ENCODE peak calls at places on chromosome 5, in five cellular contexts. K, W, H, Z and X are unnamed samples.

GRCh38 chr5:179732412-179732917 is at the start of gene MAML1:
- DNase-seq in K (peak), W (peak), H (peak), Z (peak), X (peak)

GRCh38 chr5:109656829-109657228 is 32.9 kb upstream of the MAN2A1 start:
- DNase-seq in K (peak), W (no peak), H (peak), Z (no peak), X (no peak)

GRCh38 chr5:180807654-180808414 is 5.2 kb upstream of the MGAT1 start:
- DNase-seq in K (no peak), W (no peak), H (no peak), Z (no peak), X (no peak)

GRCh38 chr5:67547682-67548081 is 351.1 kb upstream of the CD180 start:
- DNase-seq in K (no peak), W (no peak), H (no peak), Z (no peak), X (no peak)

GRCh38 chr5:63962345-63962744 is at the start of gene HTR1A:
- DNase-seq in K (no peak), W (no peak), H (no peak), Z (no peak), X (no peak)

GRCh38 chr5:1255081-1255561 is 29.9 kb downstream of the SLC6A18 start:
- DNase-seq in K (no peak), W (no peak), H (no peak), Z (no peak), X (no peak)

GRCh38 chr5:175717837-175718236 is 60.0 kb downstream of the HRH2 start:
- DNase-seq in K (no peak), W (no peak), H (no peak), Z (no peak), X (no peak)

GRCh38 chr5:33761139-33761538 is 130.7 kb downstream of the ADAMTS12 start:
- DNase-seq in K (no peak), W (no peak), H (no peak), Z (no peak), X (no peak)

GRCh38 chr5:56325039-56325438 is 91.9 kb upstream of the ANKRD55 start:
- DNase-seq in K (no peak), W (no peak), H (no peak), Z (no peak), X (no peak)

GRCh38 chr5:124061663-124062062 is 549.7 kb downstream of the CSNK1G3 start:
- DNase-seq in K (peak), W (no peak), H (peak), Z (peak), X (no peak)

GRCh38 chr5:86526811-86527348 is 90.9 kb upstream of the COX7C start:
- DNase-seq in K (no peak), W (no peak), H (no peak), Z (no peak), X (no peak)

GRCh38 chr5:74953961-74954720 is 88.0 kb upstream of the FAM169A start:
- DNase-seq in K (no peak), W (no peak), H (no peak), Z (no peak), X (no peak)

GRCh38 chr5:148957591-148958202 is 105.2 kb downstream of the SH3TC2 start:
- DNase-seq in K (no peak), W (no peak), H (peak), Z (peak), X (no peak)

GRCh38 chr5:82538339-82539034 is 260.3 kb upstream of the RPS23 start:
- DNase-seq in K (no peak), W (no peak), H (no peak), Z (no peak), X (no peak)

GRCh38 chr5:57447656-57448055 is 35.0 kb downstream of the ACTBL2 start:
- DNase-seq in K (no peak), W (no peak), H (no peak), Z (no peak), X (no peak)

GRCh38 chr5:62937661-62938558 is 359.3 kb downstream of the LRRC70 start:
- DNase-seq in K (no peak), W (no peak), H (peak), Z (no peak), X (no peak)

GRCh38 chr5:142014911-142015584 is 2.2 kb upstream of the GNPDA1 start:
- DNase-seq in K (no peak), W (peak), H (peak), Z (no peak), X (no peak)

GRCh38 chr5:176790921-176791320 is 19.4 kb upstream of the UNC5A start:
- DNase-seq in K (no peak), W (no peak), H (no peak), Z (no peak), X (no peak)

GRCh38 chr5:93649234-93649900 is 66.3 kb downstream of the NR2F1 start:
- DNase-seq in K (no peak), W (no peak), H (no peak), Z (no peak), X (no peak)

GRCh38 chr5:1336749-1337489 is 8.0 kb downstream of the CLPTM1L start:
- DNase-seq in K (no peak), W (no peak), H (no peak), Z (no peak), X (no peak)

GRCh38 chr5:9529513-9529912 is 16.4 kb downstream of the SEMA5A start:
- DNase-seq in K (no peak), W (no peak), H (no peak), Z (no peak), X (no peak)

GRCh38 chr5:165495829-165496380 is 1990.5 kb downstream of the MAT2B start:
- DNase-seq in K (no peak), W (no peak), H (no peak), Z (no peak), X (no peak)

GRCh38 chr5:141260458-141261237 is 15.5 kb downstream of the PCDHB15 start:
- DNase-seq in K (no peak), W (no peak), H (no peak), Z (no peak), X (no peak)

GRCh38 chr5:34517249-34517648 is 138.9 kb upstream of the RAI14 start:
- DNase-seq in K (no peak), W (no peak), H (no peak), Z (no peak), X (no peak)

GRCh38 chr5:42940853-42941252 is 99.3 kb downstream of the ANXA2R start:
- DNase-seq in K (no peak), W (no peak), H (no peak), Z (no peak), X (no peak)

GRCh38 chr5:132094393-132095076 is 20.9 kb downstream of the CSF2 start:
- DNase-seq in K (no peak), W (peak), H (no peak), Z (no peak), X (no peak)

GRCh38 chr5:79236970-79237734 is 1.2 kb downstream of the JMY start:
- DNase-seq in K (peak), W (peak), H (peak), Z (peak), X (no peak)

GRCh38 chr5:40568548-40568947 is 111.2 kb upstream of the PTGER4 start:
- DNase-seq in K (no peak), W (no peak), H (no peak), Z (no peak), X (no peak)

GRCh38 chr5:150161242-150162141 is 5.1 kb upstream of the CDX1 start:
- DNase-seq in K (peak), W (peak), H (peak), Z (peak), X (peak)

GRCh38 chr5:111945535-111945934 is 188.5 kb upstream of the NREP start:
- DNase-seq in K (no peak), W (no peak), H (no peak), Z (no peak), X (no peak)

GRCh38 chr5:134609232-134609851 is 23.3 kb downstream of the SAR1B start:
- DNase-seq in K (no peak), W (no peak), H (no peak), Z (no peak), X (no peak)

GRCh38 chr5:17340363-17340762 is 122.9 kb downstream of the BASP1 start:
- DNase-seq in K (no peak), W (no peak), H (no peak), Z (no peak), X (no peak)

GRCh38 chr5:96125335-96125891 is 163.8 kb upstream of the ELL2 start:
- DNase-seq in K (no peak), W (no peak), H (no peak), Z (no peak), X (no peak)

GRCh38 chr5:30734118-30734517 is 459.4 kb upstream of the CDH6 start:
- DNase-seq in K (no peak), W (no peak), H (no peak), Z (no peak), X (no peak)

GRCh38 chr5:169945831-169946261 is 34.4 kb downstream of the INSYN2B start:
- DNase-seq in K (peak), W (no peak), H (peak), Z (peak), X (no peak)

GRCh38 chr5:11609570-11610322 is 294.5 kb downstream of the CTNND2 start:
- DNase-seq in K (no peak), W (no peak), H (no peak), Z (no peak), X (no peak)

GRCh38 chr5:142828797-142829535 is 58.8 kb downstream of the ARHGAP26 start:
- DNase-seq in K (no peak), W (no peak), H (no peak), Z (peak), X (no peak)

GRCh38 chr5:125342938-125343401 is 596.5 kb upstream of the ZNF608 start:
- DNase-seq in K (no peak), W (no peak), H (no peak), Z (no peak), X (no peak)

GRCh38 chr5:54063817-54064216 is 246.6 kb downstream of the ARL15 start:
- DNase-seq in K (no peak), W (no peak), H (no peak), Z (no peak), X (no peak)

DNA sequence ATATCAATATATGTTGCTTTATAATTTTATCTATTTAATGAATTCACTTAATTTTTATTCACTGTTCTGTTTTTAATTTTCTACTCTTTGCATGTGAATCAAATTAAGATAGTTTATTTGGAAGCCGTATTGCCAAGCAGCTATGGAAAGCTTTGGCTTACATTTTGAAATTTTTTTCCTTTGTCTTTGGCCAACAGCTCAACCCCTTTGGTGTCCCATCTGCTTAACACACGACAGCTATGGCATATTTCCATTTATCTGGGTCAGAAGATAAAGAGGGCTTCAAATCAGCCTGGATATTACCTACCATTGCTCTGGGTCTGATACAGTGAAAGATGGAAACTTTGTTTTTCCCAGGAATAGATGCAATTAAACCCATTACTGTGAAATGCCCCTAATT is 201.0 kb downstream of the WDR70 start:
- DNase-seq in K (no peak), W (no peak), H (no peak), Z (no peak), X (no peak)
- TF ChIP-seq EP300 in K (no peak), W (no peak), H (no peak), Z (no peak), X (no peak)

GRCh38 chr5:172973931-172974330 is 9.6 kb upstream of the ATP6V0E1 start:
- DNase-seq in K (no peak), W (no peak), H (no peak), Z (no peak), X (no peak)
- H3K27ac ChIP-seq in K (no peak), W (no peak), H (no peak), Z (no peak), X (no peak)

DNA sequence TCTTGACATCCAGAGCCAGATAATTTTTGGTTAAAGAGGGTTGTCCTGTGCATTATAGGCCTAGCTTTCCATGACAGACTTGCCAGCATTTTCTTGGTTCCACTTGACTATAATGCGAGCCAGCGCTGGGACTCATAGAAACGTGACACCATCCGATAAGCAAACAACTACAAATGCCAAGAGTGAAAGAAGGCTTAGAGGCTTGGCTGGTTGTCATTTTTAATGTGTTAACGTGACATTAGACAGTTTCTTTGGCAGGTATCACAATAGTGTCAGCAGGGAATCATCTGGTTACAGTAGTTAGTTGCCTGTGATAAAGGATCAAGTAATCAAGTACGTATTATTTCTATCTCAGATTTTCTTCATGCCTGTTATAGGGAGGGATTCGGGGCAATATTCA is 20.0 kb upstream of the LIFR start:
- DNase-seq in K (no peak), W (no peak), H (no peak), Z (peak), X (no peak)
- TF ChIP-seq EP300 in K (no peak), W (no peak), H (no peak), Z (no peak), X (no peak)

GRCh38 chr5:158699336-158699735 is 400.4 kb downstream of the EBF1 start:
- DNase-seq in K (no peak), W (no peak), H (no peak), Z (no peak), X (no peak)
- H3K27ac ChIP-seq in K (peak), W (peak), H (peak), Z (peak), X (peak)

DNA sequence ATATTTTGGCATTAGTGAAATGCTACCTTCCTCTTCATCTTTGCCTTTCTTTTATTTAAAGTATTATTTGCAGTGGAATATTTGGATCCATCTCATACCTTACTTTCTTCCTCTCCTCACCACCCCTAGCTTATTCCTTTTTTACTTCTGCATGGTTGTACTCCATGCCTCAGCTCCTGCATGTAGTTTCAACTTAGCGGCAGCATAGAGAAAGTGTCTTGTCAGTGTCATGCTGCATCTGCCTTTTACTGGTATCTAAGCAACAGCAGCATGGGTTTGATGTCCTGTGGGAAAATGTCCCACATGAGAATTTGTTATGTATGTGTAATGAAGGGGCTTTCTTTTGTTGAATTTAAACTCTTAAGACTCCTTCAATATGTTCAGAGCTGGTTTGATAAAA is 20.6 kb downstream of the TCERG1 start:
- DNase-seq in K (no peak), W (no peak), H (no peak), Z (no peak), X (no peak)
- TF ChIP-seq EP300 in K (no peak), W (no peak), H (no peak), Z (no peak), X (no peak)

GRCh38 chr5:139446956-139447779 is 7.8 kb upstream of the DNAJC18 start:
- DNase-seq in K (no peak), W (no peak), H (no peak), Z (no peak), X (no peak)

GRCh38 chr5:139443766-139444473 is 4.6 kb upstream of the DNAJC18 start:
- DNase-seq in K (peak), W (no peak), H (no peak), Z (no peak), X (no peak)

GRCh38 chr5:139451176-139451575 is 11.4 kb downstream of the ECSCR start:
- DNase-seq in K (no peak), W (no peak), H (no peak), Z (no peak), X (no peak)

DNA sequence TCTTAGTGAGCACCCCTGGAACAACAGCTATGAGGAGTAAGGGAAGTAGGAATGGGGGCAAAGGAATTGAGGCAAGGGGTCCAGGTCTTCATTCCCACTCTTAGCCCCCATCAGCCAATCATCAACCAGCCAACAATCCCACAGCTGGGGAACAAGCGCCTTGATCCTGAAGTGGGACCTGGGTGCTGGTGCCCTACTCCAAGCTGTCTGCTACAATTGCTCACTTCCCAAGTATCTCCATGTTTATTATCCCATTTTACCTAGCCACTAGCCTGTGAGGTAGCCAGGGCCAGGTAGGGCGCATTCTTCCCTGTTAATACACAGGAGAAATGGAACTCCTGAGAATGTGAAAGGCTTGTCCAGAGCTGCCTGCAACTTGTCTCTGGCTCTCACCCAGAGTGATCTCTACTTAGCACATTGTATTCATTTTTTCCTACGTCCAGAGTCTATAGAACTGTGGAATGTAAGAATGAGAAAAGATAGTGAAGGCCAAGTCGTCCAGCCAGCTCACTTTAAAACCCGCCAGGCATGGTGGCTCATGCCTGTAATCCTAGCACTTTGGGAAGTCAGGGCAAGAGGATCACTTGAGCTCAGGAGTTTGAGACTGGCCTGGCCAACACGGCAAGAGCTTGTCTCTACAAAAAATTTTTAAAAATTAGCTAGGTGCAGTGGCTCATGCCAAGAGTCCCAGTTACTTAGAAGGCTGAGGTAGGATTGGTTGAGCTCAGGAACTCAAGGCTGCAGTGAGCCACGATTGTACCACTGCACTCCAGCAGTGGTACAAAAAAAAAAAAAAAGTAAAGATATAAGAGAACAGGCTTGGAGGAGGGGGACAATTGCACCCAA is 6.2 kb upstream of the DNAJC18 start:
- DNase-seq in K (no peak), W (no peak), H (no peak), Z (no peak), X (no peak)
- H3K27ac ChIP-seq in K (no peak), W (no peak), H (no peak), Z (no peak), X (no peak)

GRCh38 chr5:174246743-174247142 is 201.2 kb downstream of the NSG2 start:
- DNase-seq in K (no peak), W (no peak), H (no peak), Z (no peak), X (no peak)

GRCh38 chr5:174245506-174245905 is 200.0 kb downstream of the NSG2 start:
- DNase-seq in K (no peak), W (no peak), H (no peak), Z (no peak), X (no peak)

GRCh38 chr5:174247239-174247638 is 201.7 kb downstream of the NSG2 start:
- DNase-seq in K (no peak), W (no peak), H (no peak), Z (no peak), X (peak)

GRCh38 chr5:174252121-174252520 is 206.6 kb downstream of the NSG2 start:
- DNase-seq in K (no peak), W (no peak), H (no peak), Z (no peak), X (no peak)

GRCh38 chr5:174251305-174251704 is 205.8 kb downstream of the NSG2 start:
- DNase-seq in K (no peak), W (no peak), H (no peak), Z (no peak), X (no peak)
- TF ChIP-seq EP300 in K (no peak), W (no peak), H (no peak), Z (no peak), X (no peak)

DNA sequence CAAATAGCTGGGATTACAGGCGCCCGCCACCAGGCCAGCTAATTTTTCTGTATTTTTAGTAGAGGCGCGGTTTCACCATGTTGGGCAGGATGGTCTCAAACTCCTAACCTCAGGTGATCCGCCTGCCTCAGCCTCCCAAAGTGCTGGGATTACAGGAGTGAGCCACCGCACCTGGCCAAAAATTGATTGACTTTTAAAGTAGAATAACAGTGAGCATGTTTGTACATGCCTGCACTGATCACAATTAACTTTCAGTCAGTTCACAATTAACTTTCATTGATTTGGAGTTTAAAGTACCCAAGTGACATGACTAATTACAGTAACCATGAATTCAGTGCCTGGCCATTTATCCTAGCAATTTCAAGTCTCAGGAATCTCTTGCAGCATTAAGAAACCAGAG is 61.3 kb downstream of the ANKH start:
- DNase-seq in K (no peak), W (no peak), H (no peak), Z (no peak), X (no peak)
- H3K27ac ChIP-seq in K (peak), W (no peak), H (peak), Z (peak), X (peak)

DNA sequence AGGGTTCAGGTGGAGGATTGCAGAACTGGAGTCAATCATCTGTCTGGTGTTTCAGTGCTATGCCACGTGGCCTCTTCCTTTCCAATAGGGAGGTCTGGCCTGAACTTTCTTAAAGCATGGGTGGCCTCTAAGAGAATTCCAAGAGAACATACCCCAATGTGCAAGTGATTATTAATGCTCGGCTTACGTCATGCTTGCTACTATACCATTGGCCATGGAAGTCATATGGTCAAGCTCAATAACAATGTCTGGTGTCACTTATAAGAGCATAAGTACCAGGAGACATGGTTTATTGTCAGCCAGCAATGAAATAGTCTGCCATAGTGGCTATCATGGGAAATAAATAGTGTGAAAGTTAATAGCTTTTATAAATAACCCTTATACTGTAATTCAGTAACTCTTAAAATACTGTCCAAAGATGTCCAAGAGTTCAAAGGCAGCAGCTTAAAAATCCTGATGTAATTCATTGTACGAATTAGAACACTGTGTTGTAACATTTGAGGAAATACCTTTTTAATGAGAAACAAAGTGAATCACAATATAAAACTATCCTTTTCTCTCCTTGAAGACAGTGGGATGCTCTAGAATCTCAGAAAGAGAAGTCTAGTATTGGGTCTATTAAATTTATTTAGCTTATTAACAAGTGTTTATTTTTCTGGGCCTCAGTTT is 355.4 kb upstream of the PRR16 start:
- DNase-seq in K (no peak), W (no peak), H (no peak), Z (no peak), X (no peak)
- TF ChIP-seq EP300 in K (no peak), W (no peak), H (no peak), Z (no peak), X (no peak)